ENCODE peak calls at places on chromosomes 2 and 18, in four cellular contexts. One of them, this sample, is unnamed.

GRCh38 chr18:62289047-62289446 is 36.1 kb upstream of the TNFRSF11A start:
- DNase-seq in H9: no peak
- DNase-seq in GM23248: no peak
- DNase-seq in astrocyte: no peak
- DNase-seq in this sample: no peak

GRCh38 chr2:239202836-239203235 is 198.0 kb downstream of the HDAC4 start:
- DNase-seq in H9: no peak
- DNase-seq in GM23248: no peak
- DNase-seq in astrocyte: no peak
- DNase-seq in this sample: no peak

GRCh38 chr18:23377669-23378469 is 75.2 kb upstream of the RIOK3 start:
- DNase-seq in H9: no peak
- DNase-seq in GM23248: peak
- DNase-seq in astrocyte: peak
- DNase-seq in this sample: peak

GRCh38 chr2:147135401-147135800 is 709.4 kb upstream of the ACVR2A start:
- DNase-seq in H9: no peak
- DNase-seq in GM23248: no peak
- DNase-seq in astrocyte: no peak
- DNase-seq in this sample: no peak

GRCh38 chr2:239953418-239954061 is 71.6 kb downstream of the NDUFA10 start:
- DNase-seq in H9: no peak
- DNase-seq in GM23248: peak
- DNase-seq in astrocyte: peak
- DNase-seq in this sample: no peak

GRCh38 chr2:164840930-164841718 is 499 bp downstream of the COBLL1 start:
- DNase-seq in H9: peak
- DNase-seq in GM23248: peak
- DNase-seq in astrocyte: peak
- DNase-seq in this sample: no peak

GRCh38 chr2:215548714-215549113 is 112.8 kb upstream of the FN1 start:
- DNase-seq in H9: no peak
- DNase-seq in GM23248: peak
- DNase-seq in astrocyte: peak
- DNase-seq in this sample: no peak

GRCh38 chr2:236642584-236643291 is 73.1 kb downstream of the ACKR3 start:
- DNase-seq in H9: peak
- DNase-seq in GM23248: peak
- DNase-seq in astrocyte: peak
- DNase-seq in this sample: peak

GRCh38 chr2:97697252-97698235 is 15.8 kb upstream of the ZAP70 start:
- DNase-seq in H9: peak
- DNase-seq in GM23248: peak
- DNase-seq in astrocyte: peak
- DNase-seq in this sample: peak

GRCh38 chr2:31992025-31992566 is 18.7 kb downstream of the MEMO1 start:
- DNase-seq in H9: no peak
- DNase-seq in GM23248: no peak
- DNase-seq in astrocyte: no peak
- DNase-seq in this sample: no peak

GRCh38 chr18:24544141-24544498 is 83.7 kb downstream of the HRH4 start:
- DNase-seq in H9: no peak
- DNase-seq in GM23248: peak
- DNase-seq in astrocyte: no peak
- DNase-seq in this sample: no peak

GRCh38 chr2:163878718-163879117 is 142.9 kb upstream of the FIGN start:
- DNase-seq in H9: peak
- DNase-seq in GM23248: peak
- DNase-seq in astrocyte: no peak
- DNase-seq in this sample: no peak

DNA sequence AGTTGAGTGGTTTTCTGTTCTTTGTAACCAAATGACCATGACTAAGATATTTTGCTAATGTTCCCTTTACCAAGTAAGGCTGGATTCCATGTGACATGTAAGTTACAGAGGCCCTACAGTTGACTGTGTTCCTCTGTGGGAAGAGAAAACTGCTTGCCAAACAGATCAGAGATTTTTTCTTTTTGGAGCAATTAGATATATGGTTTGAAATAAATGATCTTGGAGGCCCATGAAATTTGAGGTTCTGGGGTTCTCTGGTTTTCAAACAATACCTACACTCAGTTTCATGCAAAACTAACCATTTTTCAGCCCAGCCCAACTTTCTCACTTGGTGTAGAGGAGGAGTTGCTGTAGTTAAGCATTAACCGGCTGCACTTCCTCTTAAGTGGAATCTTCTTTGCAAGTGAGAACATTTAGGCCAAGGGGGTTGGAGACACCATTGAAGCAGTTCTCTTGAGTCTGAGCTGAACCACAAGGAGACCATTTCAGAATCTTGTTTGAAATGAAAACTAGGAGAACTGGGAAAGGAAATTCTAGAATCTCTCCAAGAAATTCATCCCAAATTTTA is 34.6 kb downstream of the INSIG2 start:
- DNase-seq in H9: no peak
- DNase-seq in GM23248: peak
- DNase-seq in astrocyte: no peak
- DNase-seq in this sample: no peak
- H3K9ac ChIP-seq in H9: no peak
- H3K9ac ChIP-seq in GM23248: peak
- H3K9ac ChIP-seq in astrocyte: no peak
- H3K9ac ChIP-seq in this sample: peak

GRCh38 chr18:63515799-63516198 is 26.4 kb upstream of the SERPINB12 start:
- DNase-seq in H9: no peak
- DNase-seq in GM23248: no peak
- DNase-seq in astrocyte: no peak
- DNase-seq in this sample: no peak
- H3K4me2 ChIP-seq in H9: no peak
- H3K4me2 ChIP-seq in GM23248: no peak
- H3K4me2 ChIP-seq in astrocyte: no peak
- H3K4me2 ChIP-seq in this sample: no peak

DNA sequence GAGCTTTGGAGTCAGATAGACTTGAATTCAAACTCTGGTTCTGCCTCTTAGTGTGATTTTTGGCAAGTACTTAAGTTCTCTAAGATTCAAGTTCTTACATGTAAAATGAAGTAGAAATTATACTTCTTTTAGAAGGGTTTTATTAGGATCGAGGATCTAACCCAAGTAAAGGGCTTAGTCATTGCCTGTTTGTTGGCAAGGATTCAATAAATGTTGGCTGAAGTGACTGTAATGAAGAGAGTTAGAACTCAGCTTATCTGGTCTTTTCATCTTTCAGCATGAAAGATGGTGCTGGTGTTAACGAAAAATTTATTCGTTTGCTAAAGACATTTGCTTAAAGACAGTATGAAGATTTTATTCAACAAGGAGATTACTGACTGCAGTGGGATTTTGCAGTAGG is 315.9 kb upstream of the THUMPD2 start:
- DNase-seq in H9: no peak
- DNase-seq in GM23248: peak
- DNase-seq in astrocyte: peak
- DNase-seq in this sample: peak
- H3K9ac ChIP-seq in H9: no peak
- H3K9ac ChIP-seq in GM23248: no peak
- H3K9ac ChIP-seq in astrocyte: no peak
- H3K9ac ChIP-seq in this sample: no peak

DNA sequence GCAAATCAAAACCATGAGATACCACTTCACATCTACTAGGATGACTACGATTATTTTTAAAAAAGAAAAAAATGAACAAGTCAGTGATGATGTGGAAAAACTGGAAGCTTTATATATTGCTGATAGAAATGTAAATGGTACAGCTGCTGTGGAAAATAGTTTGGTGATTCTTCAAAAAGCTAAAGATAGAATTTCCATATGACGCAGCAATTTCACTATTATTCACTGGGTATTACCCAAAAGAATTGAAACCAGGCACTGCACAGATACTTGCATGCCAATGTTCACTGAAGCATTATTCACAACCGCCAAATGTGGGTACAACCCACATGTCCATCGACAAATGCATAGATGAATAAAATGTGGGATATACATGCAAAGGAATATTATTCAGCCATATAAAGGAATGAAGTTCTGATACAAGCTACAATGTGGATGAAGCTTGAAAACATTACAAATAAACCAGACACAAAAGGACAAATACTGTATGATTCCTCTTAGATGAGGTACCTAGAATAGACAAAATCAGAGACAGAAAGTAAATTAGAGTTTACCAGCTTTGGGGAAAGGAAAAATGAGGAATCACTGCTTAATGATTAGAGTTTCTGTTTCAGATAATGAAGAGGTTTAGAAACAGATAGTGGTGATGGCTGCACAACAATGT is 11.1 kb downstream of the RTTN start:
- DNase-seq in H9: no peak
- DNase-seq in GM23248: no peak
- DNase-seq in astrocyte: no peak
- DNase-seq in this sample: no peak
- H3K4me2 ChIP-seq in H9: no peak
- H3K4me2 ChIP-seq in GM23248: no peak
- H3K4me2 ChIP-seq in astrocyte: no peak
- H3K4me2 ChIP-seq in this sample: no peak

GRCh38 chr2:127074358-127074757 is 32.6 kb downstream of the BIN1 start:
- DNase-seq in H9: no peak
- DNase-seq in GM23248: no peak
- DNase-seq in astrocyte: no peak
- DNase-seq in this sample: no peak

GRCh38 chr2:127074936-127075335 is 32.0 kb downstream of the BIN1 start:
- DNase-seq in H9: no peak
- DNase-seq in GM23248: no peak
- DNase-seq in astrocyte: no peak
- DNase-seq in this sample: no peak

GRCh38 chr2:127076290-127076689 is 30.7 kb downstream of the BIN1 start:
- DNase-seq in H9: no peak
- DNase-seq in GM23248: no peak
- DNase-seq in astrocyte: no peak
- DNase-seq in this sample: no peak

GRCh38 chr2:127076924-127077323 is 30.0 kb downstream of the BIN1 start:
- DNase-seq in H9: no peak
- DNase-seq in GM23248: no peak
- DNase-seq in astrocyte: no peak
- DNase-seq in this sample: no peak

GRCh38 chr2:127075821-127076220 is 31.1 kb downstream of the BIN1 start:
- DNase-seq in H9: no peak
- DNase-seq in GM23248: no peak
- DNase-seq in astrocyte: no peak
- DNase-seq in this sample: no peak
- H3K9ac ChIP-seq in H9: no peak
- H3K9ac ChIP-seq in GM23248: no peak
- H3K9ac ChIP-seq in astrocyte: no peak
- H3K9ac ChIP-seq in this sample: no peak